ENCODE peak calls at places on chromosome 2, in six cellular contexts. S is GM03348, G is upper lobe of right lung, Z is nucleus accumbens, U is RCC 7860, B is hippocampal formation. D is an unnamed sample.

GRCh38 chr2:218465987-218466633 is 47.2 kb downstream of the VIL1 start:
- DNase-seq in Z (no peak), S (peak; percentile 56), B (no peak), U (peak; percentile 18), G (no peak), D (no peak)

GRCh38 chr2:156474316-156474715 is 38.1 kb downstream of the GPD2 start:
- DNase-seq in Z (no peak), B (no peak), G (no peak), U (no peak), S (no peak), D (no peak)

GRCh38 chr2:144198116-144198515 is 321.8 kb downstream of the ZEB2 start:
- DNase-seq in S (no peak), B (no peak), G (no peak), U (peak; percentile 63), Z (no peak), D (no peak)

GRCh38 chr2:28400434-28400833 is 7.8 kb downstream of the FOSL2 start:
- DNase-seq in G (no peak), U (no peak), Z (no peak), B (no peak), S (no peak), D (no peak)

GRCh38 chr2:196112408-196113039 is 43.9 kb upstream of the DNAH7 start:
- DNase-seq in G (no peak), S (peak; percentile 70), Z (no peak), B (no peak), U (peak; percentile 37), D (no peak)

GRCh38 chr2:145751634-145752033 is 1231.7 kb upstream of the ZEB2 start:
- DNase-seq in Z (no peak), B (no peak), S (peak; percentile 37), G (no peak), U (peak; percentile 45), D (no peak)

GRCh38 chr2:116724550-116724949 is 1089.9 kb upstream of the DDX18 start:
- DNase-seq in S (no peak), B (no peak), Z (no peak), G (no peak), U (no peak), D (no peak)

GRCh38 chr2:236047886-236048540 is 120.2 kb downstream of the GBX2 start:
- DNase-seq in G (no peak), Z (no peak), U (no peak), B (no peak), S (no peak), D (no peak)

GRCh38 chr2:206198677-206199076 is 39.0 kb downstream of the EEF1B2 start:
- DNase-seq in S (peak; percentile 78), Z (no peak), U (no peak), G (no peak), B (no peak), D (no peak)

GRCh38 chr2:156396126-156396525 is 40.1 kb upstream of the GPD2 start:
- DNase-seq in Z (no peak), S (no peak), U (no peak), G (no peak), B (no peak), D (no peak)

GRCh38 chr2:133859578-133859977 is 291.3 kb upstream of the NCKAP5 start:
- DNase-seq in G (no peak), U (no peak), Z (no peak), S (no peak), B (no peak), D (no peak)

GRCh38 chr2:189076572-189076971 is 102.4 kb downstream of the COL3A1 start:
- DNase-seq in Z (no peak), U (no peak), B (no peak), G (no peak), S (no peak), D (no peak)

GRCh38 chr2:42216712-42217111 is 47.6 kb downstream of the EML4 start:
- DNase-seq in B (no peak), G (no peak), S (peak; percentile 73), U (no peak), Z (no peak), D (no peak)

GRCh38 chr2:118849226-118850170 is 2.0 kb upstream of the EN1 start:
- DNase-seq in B (no peak), G (no peak), Z (no peak), U (no peak), S (no peak), D (no peak)

GRCh38 chr2:168571061-168571460 is 115.0 kb downstream of the CERS6 start:
- DNase-seq in Z (no peak), B (no peak), U (no peak), G (no peak), S (no peak), D (no peak)

GRCh38 chr2:9422321-9423099 is 818 bp downstream of the ITGB1BP1 start:
- DNase-seq in S (peak; percentile 73), G (no peak), B (peak; percentile 35), U (peak; percentile 17), Z (peak; percentile 40), D (no peak)

GRCh38 chr2:29446852-29447251 is 331.6 kb downstream of the CLIP4 start:
- DNase-seq in G (no peak), S (peak; percentile 28), U (no peak), B (no peak), Z (no peak), D (no peak)